ENCODE peak calls at places on chromosome 19, in seven cellular contexts. M, X, P, H, W, Z and Y are unnamed samples.

GRCh38 chr19:42683917-42684513 is 56.3 kb downstream of the PSG3 start:
- DNase-seq in X (peak; percentile 48), W (peak; percentile 48), Z (peak; percentile 47), M (peak; percentile 42), P (no peak), H (no peak), Y (no peak)

GRCh38 chr19:38483016-38483630 is 49.6 kb downstream of the RYR1 start:
- DNase-seq in H (no peak), M (no peak), Z (no peak), P (no peak), W (no peak), X (no peak), Y (no peak)

GRCh38 chr19:29634002-29634401 is 27.9 kb downstream of the POP4 start:
- DNase-seq in P (no peak), M (no peak), H (no peak), W (no peak), Z (no peak), X (no peak), Y (no peak)

GRCh38 chr19:31570718-31571117 is 221.5 kb upstream of the TSHZ3 start:
- DNase-seq in P (no peak), X (no peak), H (no peak), W (no peak), M (no peak), Z (no peak), Y (no peak)

GRCh38 chr19:51470966-51471365 is 7.4 kb upstream of the CEACAM18 start:
- DNase-seq in P (no peak), H (no peak), M (peak; percentile 32), Z (no peak), X (no peak), W (peak; percentile 11), Y (no peak)

GRCh38 chr19:31810536-31811109 is 461.4 kb upstream of the TSHZ3 start:
- DNase-seq in P (no peak), W (no peak), M (no peak), H (no peak), X (no peak), Z (no peak), Y (no peak)

GRCh38 chr19:29311391-29311790 is 98.4 kb upstream of the UQCRFS1 start:
- DNase-seq in W (no peak), H (no peak), P (no peak), X (no peak), Z (no peak), M (no peak), Y (no peak)

GRCh38 chr19:18231775-18232174 is 5.5 kb upstream of the PDE4C start:
- DNase-seq in M (no peak), H (no peak), W (no peak), X (peak; percentile 18), P (no peak), Z (no peak), Y (no peak)

GRCh38 chr19:39150807-39151206 is 25.2 kb downstream of the PAK4 start:
- DNase-seq in W (no peak), M (no peak), H (no peak), P (no peak), X (no peak), Z (no peak), Y (no peak)

GRCh38 chr19:45477713-45478453 is 10.1 kb downstream of the FOSB start:
- DNase-seq in M (peak; percentile 95), W (no peak), Z (no peak), H (no peak), P (no peak), X (no peak), Y (peak; percentile 68)

GRCh38 chr19:6375411-6376010 is at the start of gene PSPN:
- DNase-seq in X (no peak), W (no peak), H (no peak), M (no peak), Z (no peak), P (no peak), Y (no peak)

GRCh38 chr19:17796838-17797168 is 1.9 kb downstream of the B3GNT3 start:
- DNase-seq in H (no peak), W (no peak), M (no peak), Z (no peak), X (no peak), P (no peak), Y (no peak)

GRCh38 chr19:58572818-58573657 is at the start of gene MZF1:
- DNase-seq in P (no peak), M (peak; percentile 99), Z (peak; percentile 100), H (peak; percentile 100), W (peak; percentile 100), X (peak; percentile 100), Y (peak; percentile 99)

GRCh38 chr19:38649305-38650179 is 2.1 kb downstream of the ACTN4 start:
- DNase-seq in P (no peak), Z (no peak), H (peak; percentile 72), M (peak; percentile 65), X (no peak), W (peak; percentile 85), Y (no peak)

GRCh38 chr19:12866416-12867119 is 14.7 kb downstream of the DNASE2 start:
- DNase-seq in Z (no peak), H (no peak), W (no peak), X (peak; percentile 60), P (no peak), M (no peak), Y (no peak)